ENCODE peak calls at places on chromosomes 11 and 22, in six cellular contexts. X, M, D, P, U and B are unnamed samples.

GRCh38 chr22:28344893-28345292 is 334.7 kb downstream of the TTC28 start:
- DNase-seq in X (no peak), M (no peak), D (no peak), P (no peak), U (no peak), B (no peak)

GRCh38 chr11:86575927-86576326 is 96.5 kb downstream of the ME3 start:
- DNase-seq in X (no peak), M (no peak), D (no peak), P (no peak), U (no peak), B (no peak)

GRCh38 chr11:113666584-113666983 is 39.5 kb downstream of the TMPRSS5 start:
- DNase-seq in X (no peak), M (no peak), D (no peak), P (no peak), U (no peak), B (no peak)

GRCh38 chr22:31935961-31936635 is 8.2 kb upstream of the YWHAH start:
- DNase-seq in X (no peak), M (no peak), D (no peak), P (no peak), U (no peak), B (no peak)

GRCh38 chr22:19448076-19448607 is 631 bp upstream of the C22orf39 start:
- DNase-seq in X (peak), M (peak), D (no peak), P (no peak), U (peak), B (peak)

GRCh38 chr11:124716596-124716995 is 23.1 kb upstream of the NRGN start:
- DNase-seq in X (no peak), M (no peak), D (no peak), P (peak), U (no peak), B (no peak)

GRCh38 chr22:25021409-25021808 is 68.9 kb downstream of the KIAA1671 start:
- DNase-seq in X (no peak), M (no peak), D (no peak), P (no peak), U (no peak), B (no peak)

GRCh38 chr22:50078761-50079160 is 6.5 kb downstream of the MLC1 start:
- DNase-seq in X (peak), M (no peak), D (no peak), P (no peak), U (no peak), B (no peak)

GRCh38 chr11:57478971-57479663 is 18.8 kb downstream of the RTN4RL2 start:
- DNase-seq in X (no peak), M (no peak), D (no peak), P (no peak), U (no peak), B (no peak)

GRCh38 chr11:34632105-34632780 is 11.3 kb downstream of the EHF start:
- DNase-seq in X (no peak), M (peak), D (no peak), P (no peak), U (no peak), B (no peak)

GRCh38 chr11:68043349-68044144 is 4.7 kb downstream of the TCIRG1 start:
- DNase-seq in X (peak), M (peak), D (no peak), P (no peak), U (no peak), B (peak)

GRCh38 chr11:17714356-17714854 is 5.0 kb upstream of the MYOD1 start:
- DNase-seq in X (no peak), M (no peak), D (no peak), P (no peak), U (no peak), B (no peak)
- TF ChIP-seq CTCF in X (no peak), M (no peak), D (no peak), P (no peak), U (peak), B (no peak)

DNA sequence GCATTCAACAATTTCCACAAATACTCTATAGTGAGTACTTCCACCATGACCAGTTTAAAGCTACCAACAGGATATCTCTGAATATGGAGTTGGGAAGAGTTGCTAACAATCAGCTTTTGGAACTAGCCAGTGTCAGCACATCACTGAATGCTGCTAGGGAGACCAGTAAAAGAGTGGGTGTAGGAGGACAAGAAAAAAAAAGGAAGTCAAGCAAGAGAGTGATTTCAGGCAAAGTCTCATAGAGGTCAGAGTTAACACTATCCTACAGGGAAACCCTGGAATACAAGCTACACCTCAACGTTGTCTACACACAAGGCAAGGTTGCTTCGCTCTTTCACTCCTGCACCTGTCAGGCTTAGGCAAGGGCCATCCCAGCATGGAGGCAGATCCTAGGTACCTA is 24.2 kb downstream of the EIF3F start:
- DNase-seq in X (no peak), M (no peak), D (no peak), P (no peak), U (no peak), B (no peak)
- TF ChIP-seq MYC in X (no peak), M (no peak), D (no peak), P (no peak), U (no peak), B (no peak)

DNA sequence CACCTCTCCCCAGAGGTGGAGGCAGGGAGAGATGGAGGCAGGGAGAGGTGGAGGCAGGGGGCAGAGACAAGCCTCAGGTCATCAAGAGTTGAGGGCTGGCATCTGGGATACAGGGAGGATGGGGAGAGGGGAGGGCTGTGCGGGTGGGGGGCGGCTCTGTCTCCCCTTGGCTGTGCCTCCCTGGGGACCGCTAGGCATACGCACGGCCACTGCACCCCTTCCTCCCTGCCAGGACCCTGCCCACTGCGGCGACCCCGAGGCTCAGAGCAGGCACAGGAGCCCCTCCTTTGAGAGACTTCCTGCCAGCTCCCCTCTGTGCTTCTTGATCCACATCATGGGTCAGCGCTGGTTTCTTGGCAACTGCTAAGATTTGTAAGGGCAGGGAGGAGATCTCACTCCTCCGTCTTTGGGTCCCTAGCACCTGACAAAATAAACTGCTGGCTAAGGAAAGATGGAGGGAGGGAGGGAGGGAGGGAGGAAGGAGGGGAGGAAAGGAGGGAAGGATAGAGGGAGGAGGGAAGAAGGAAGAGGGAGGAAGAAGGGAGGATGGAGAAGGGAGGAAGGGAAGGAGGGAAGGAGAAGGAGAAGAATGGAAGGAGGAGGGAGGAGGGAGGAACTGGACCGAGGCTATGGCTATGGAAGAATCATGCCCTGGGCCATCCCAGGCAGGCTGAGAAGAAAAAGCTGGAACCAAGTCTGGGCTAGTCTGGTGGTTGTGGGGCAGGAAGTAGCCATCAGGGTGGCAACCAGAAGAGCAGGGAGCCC is 18.5 kb downstream of the PRR33 start:
- DNase-seq in X (no peak), M (peak), D (no peak), P (no peak), U (no peak), B (no peak)
- TF ChIP-seq MAX in X (no peak), M (no peak), D (no peak), P (no peak), U (no peak), B (no peak)

DNA sequence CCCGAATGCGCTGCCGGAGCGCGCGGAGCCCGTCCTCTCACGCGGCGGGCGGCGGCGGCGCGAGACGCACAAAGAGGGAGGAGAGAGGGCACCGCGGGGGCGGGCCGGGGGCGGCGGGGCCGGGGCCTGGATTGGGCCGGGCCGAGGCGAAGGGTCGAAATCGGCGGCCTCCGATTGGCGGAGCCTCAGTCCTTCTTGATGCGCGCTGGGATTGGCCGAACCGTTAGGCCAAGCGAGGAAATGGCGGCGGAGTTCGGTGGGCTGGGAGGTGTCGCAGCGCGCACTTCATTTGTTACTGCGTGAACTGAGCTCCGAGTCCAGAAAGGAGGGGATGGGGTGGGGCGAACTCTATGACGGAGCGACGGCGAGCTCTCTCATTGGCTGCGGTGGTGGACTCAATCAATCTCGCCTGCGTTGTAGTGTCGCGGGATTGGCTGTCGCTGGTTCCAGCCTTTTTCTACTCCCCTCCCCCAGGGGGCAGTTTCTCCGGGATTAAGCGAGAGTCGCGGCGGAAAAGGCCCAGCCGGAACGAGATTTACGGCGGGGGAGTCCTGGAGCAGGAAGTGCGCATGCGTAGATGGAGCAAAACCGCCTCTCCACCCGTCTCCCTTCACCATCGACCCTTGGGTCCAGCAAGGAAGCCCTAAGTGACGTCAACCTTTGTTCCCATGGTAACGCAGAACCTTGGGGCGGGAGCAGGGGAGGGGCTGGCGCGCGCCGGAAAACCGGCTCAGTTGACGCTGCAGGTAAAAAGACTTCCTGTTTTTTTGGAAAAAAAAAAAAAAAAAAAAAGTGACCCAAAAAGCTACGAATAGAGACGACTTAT is at the start of gene SF1:
- DNase-seq in X (peak), M (peak), D (peak), P (peak), U (peak), B (peak)
- TF ChIP-seq CTCF in X (peak), M (no peak), D (no peak), P (no peak), U (peak), B (no peak)

DNA sequence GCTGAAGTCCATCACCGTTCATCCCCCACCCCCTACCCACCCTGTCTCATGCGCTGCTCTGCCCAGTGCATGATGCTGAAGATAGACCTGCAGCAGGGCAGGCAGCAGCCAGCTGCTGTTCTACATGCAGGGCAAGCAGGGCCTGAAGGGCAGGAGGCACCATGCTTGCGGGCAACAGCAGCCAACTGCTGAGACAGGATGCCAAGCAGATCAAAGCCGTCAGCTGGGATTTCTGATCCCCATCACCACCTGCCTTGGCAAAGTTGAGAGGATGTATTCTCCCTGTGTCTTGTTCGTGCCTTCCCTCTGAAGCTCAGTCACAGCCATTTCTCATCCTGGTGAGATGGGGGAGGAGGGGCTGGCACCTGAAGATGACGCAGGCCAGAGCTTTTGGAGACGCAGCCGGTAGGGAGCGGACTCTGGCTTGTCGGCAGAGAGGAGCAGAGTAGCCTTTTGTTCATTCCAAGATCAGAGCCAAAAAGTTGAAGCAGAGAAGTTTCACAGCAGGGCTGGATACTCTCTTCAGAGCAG is 227.0 kb downstream of the GRIK4 start:
- DNase-seq in X (no peak), M (no peak), D (no peak), P (no peak), U (no peak), B (no peak)
- TF ChIP-seq MYC in X (no peak), M (no peak), D (no peak), P (no peak), U (no peak), B (no peak)